ENCODE peak calls at places on chromosomes 2 and 18, in ten cellular contexts. G is cardiac fibroblast, D is PC-3, F is uterus, C is mesothelial cell of epicardium, Q is epithelial cell of esophagus, T is neural progenitor cell, P is HFF-Myc, O is adrenal gland, B is omental fat pad. W is an unnamed sample.

GRCh38 chr2:230701308-230701707 is 11.3 kb upstream of the CAB39 start:
- DNase-seq in G (no peak), D (no peak), F (no peak), C (no peak), Q (no peak), T (no peak), P (no peak), O (no peak), B (no peak), W (no peak)

GRCh38 chr18:3771121-3771971 is 321.4 kb downstream of the TGIF1 start:
- DNase-seq in G (peak; percentile 96), D (peak; percentile 80), F (peak; percentile 77), C (peak; percentile 80), Q (peak; percentile 94), T (peak; percentile 87), P (peak; percentile 46), O (peak; percentile 91), B (peak; percentile 86), W (peak; percentile 91)

GRCh38 chr2:11043245-11043644 is 112.0 kb upstream of the SLC66A3 start:
- DNase-seq in G (no peak), D (no peak), F (no peak), C (no peak), Q (no peak), T (no peak), P (no peak), O (no peak), B (no peak), W (no peak)

GRCh38 chr2:120442923-120443571 is 97.1 kb downstream of the INHBB start:
- DNase-seq in G (no peak), D (peak; percentile 91), F (no peak), C (peak; percentile 70), Q (peak; percentile 87), T (peak; percentile 86), P (no peak), O (peak; percentile 13), B (no peak), W (no peak)

GRCh38 chr2:241219030-241219382 is 30.5 kb downstream of the ANO7 start:
- DNase-seq in G (no peak), D (no peak), F (no peak), C (no peak), Q (no peak), T (no peak), P (no peak), O (no peak), B (no peak), W (no peak)

GRCh38 chr18:68429809-68430208 is 285.1 kb downstream of the TMX3 start:
- DNase-seq in G (peak; percentile 79), D (peak; percentile 62), F (no peak), C (no peak), Q (peak; percentile 70), T (no peak), P (no peak), O (no peak), B (no peak), W (peak; percentile 38)

GRCh38 chr18:77911973-77912372 is 662.3 kb downstream of the GALR1 start:
- DNase-seq in G (no peak), D (no peak), F (no peak), C (no peak), Q (no peak), T (no peak), P (no peak), O (no peak), B (no peak), W (no peak)

GRCh38 chr2:76953733-76954347 is 568.3 kb downstream of the LRRTM4 start:
- DNase-seq in G (peak; percentile 57), D (peak; percentile 61), F (no peak), C (no peak), Q (peak; percentile 48), T (peak; percentile 76), P (peak; percentile 0), O (peak; percentile 16), B (no peak), W (peak; percentile 14)

GRCh38 chr2:114661926-114662670 is 219.7 kb downstream of the DPP10 start:
- DNase-seq in G (no peak), D (no peak), F (no peak), C (peak; percentile 20), Q (no peak), T (peak; percentile 38), P (no peak), O (peak; percentile 26), B (no peak), W (no peak)

GRCh38 chr2:109604597-109604996 is 9.2 kb downstream of the SEPTIN10 start:
- DNase-seq in G (peak; percentile 90), D (peak; percentile 86), F (no peak), C (no peak), Q (peak; percentile 100), T (no peak), P (no peak), O (peak; percentile 29), B (no peak), W (peak; percentile 69)

GRCh38 chr2:205887637-205888036 is 198.3 kb downstream of the INO80D start:
- DNase-seq in G (no peak), D (no peak), F (no peak), C (no peak), Q (no peak), T (no peak), P (no peak), O (no peak), B (no peak), W (no peak)

GRCh38 chr2:205895981-205896655 is 189.9 kb downstream of the INO80D start:
- DNase-seq in G (no peak), D (no peak), F (no peak), C (no peak), Q (no peak), T (no peak), P (no peak), O (no peak), B (no peak), W (no peak)

GRCh38 chr2:205889073-205889472 is 196.9 kb downstream of the INO80D start:
- DNase-seq in G (peak; percentile 72), D (peak; percentile 83), F (no peak), C (no peak), Q (peak; percentile 99), T (no peak), P (no peak), O (no peak), B (no peak), W (peak; percentile 92)

DNA sequence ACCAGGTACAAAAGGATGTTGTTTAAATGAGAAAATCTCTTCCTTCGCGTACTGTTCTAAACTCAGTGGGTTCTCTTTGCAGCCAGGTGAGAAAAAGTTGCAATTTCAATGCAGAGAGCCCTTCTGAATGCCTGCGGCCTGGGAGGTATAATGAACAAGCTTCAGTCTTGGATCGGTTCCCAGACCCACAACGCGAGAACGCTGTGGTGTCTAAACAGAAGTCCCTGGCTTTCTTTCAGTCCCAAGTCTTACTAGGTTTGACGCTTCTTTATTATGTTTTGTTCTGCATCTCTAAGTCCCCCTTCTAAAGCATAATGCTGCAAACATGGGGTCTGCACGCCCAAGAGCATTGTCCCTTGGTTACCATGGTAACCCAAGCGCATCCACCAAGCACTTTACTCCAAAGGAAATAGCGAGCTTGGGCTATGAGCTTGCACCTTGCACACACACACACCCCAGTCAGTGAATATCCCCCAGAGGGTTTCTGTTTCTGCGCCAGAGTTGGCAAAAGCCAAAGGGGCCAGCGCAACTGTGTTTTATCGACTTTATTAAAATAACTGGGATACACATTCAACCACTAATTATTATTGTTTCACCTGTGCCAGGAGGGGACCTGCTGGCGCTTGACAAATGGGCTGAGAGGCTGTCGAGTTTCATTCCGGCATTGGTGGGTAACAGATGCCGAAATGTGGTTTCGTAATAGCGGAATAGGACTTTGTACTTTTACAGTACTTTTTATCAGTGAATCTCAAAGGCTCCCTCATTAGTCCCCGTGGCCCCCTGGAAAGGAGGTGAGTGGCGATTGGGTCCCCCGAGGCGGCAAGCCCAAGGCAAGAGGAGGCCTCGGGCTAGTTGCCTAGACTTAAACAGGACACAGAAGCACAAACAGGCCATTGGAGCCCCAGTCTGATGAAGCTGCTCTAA is 193.6 kb downstream of the INO80D start:
- DNase-seq in G (peak; percentile 41), D (peak; percentile 41), F (no peak), C (no peak), Q (peak; percentile 80), T (peak; percentile 61), P (no peak), O (no peak), B (no peak), W (peak; percentile 42)
- TF ChIP-seq CTCF in G (no peak), D (no peak), F (no peak), C (no peak), Q (no peak), T (no peak), P (no peak), O (no peak), B (no peak), W (no peak)

DNA sequence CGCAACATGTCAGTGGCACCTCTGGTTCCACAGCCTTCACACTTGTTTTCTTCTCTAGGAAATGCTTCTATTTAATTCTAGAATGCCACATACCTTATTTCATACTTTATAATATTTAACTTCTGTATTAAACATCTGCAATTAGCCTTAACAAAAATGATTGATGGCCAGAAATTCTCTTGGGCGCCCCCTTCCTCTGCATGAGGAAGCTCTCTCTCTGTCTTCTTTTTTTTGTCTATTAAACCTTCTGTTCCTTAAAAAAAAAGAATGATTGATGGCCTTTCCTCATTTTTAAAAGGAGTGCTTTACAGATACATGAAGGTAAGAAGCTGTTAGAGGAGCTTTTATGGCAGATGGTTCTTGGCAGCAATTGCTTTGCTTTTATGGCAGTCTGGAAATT is 526.8 kb downstream of the SLC4A3 start:
- DNase-seq in G (no peak), D (no peak), F (no peak), C (no peak), Q (no peak), T (no peak), P (no peak), O (no peak), B (no peak), W (no peak)
- TF ChIP-seq CTCF in G (no peak), D (peak; percentile 54), F (no peak), C (peak; percentile 24), Q (peak; percentile 17), T (peak; percentile 35), P (peak; percentile 12), O (no peak), B (no peak), W (no peak)

DNA sequence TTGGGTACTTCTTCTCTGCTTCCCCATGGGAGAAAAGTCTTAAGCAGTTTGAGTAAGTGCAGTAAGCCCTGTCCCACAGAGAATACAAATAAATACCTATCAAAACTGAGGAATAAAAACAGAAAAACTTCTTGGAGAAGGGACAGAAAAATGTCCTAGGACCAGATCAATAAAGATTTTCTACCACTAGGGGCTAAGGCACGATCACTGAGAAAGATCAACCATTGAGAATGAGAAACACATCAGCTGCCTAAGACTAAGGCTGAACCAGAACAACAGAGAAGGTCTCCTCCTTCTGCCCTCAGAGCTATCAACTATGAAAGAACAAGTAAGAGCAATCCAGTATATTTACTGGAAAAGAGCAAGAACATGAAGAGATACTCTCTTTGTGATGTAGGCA is 763.6 kb upstream of the LRRTM1 start:
- DNase-seq in G (no peak), D (no peak), F (no peak), C (no peak), Q (no peak), T (no peak), P (no peak), O (no peak), B (no peak), W (no peak)
- TF ChIP-seq CTCF in G (no peak), D (no peak), F (no peak), C (peak; percentile 25), Q (no peak), T (peak; percentile 25), P (no peak), O (no peak), B (no peak), W (no peak)

GRCh38 chr2:215577356-215577755 is 141.5 kb upstream of the FN1 start:
- DNase-seq in G (peak; percentile 85), D (peak; percentile 61), F (no peak), C (no peak), Q (peak; percentile 58), T (no peak), P (no peak), O (no peak), B (no peak), W (peak; percentile 13)

GRCh38 chr2:215579809-215580208 is 143.9 kb upstream of the FN1 start:
- DNase-seq in G (peak; percentile 98), D (peak; percentile 66), F (no peak), C (no peak), Q (peak; percentile 85), T (no peak), P (no peak), O (no peak), B (no peak), W (peak; percentile 44)
- TF ChIP-seq CTCF in G (no peak), D (no peak), F (no peak), C (no peak), Q (no peak), T (no peak), P (no peak), O (no peak), B (no peak), W (no peak)